ENCODE peak calls at places on chromosomes 16 and 17, in ten cellular contexts. Y is WTC11; R is stimulated activated CD8-positive, alpha-beta memory T cell treated with anti-CD3 and anti-CD28 coated beads, Interleukin-2, amount 100 ng/mL, for 48 hours; L is MV-4-11; D is cardiac fibroblast; V is left kidney; B is activated T-helper 9 cell treated with anti-CD3 and anti-CD28 coated beads, Interleukin-2, amount 50 U/mL, for 16 hours; O is activated naive CD8-positive, alpha-beta T cell treated with anti-CD3 and anti-CD28 coated beads, Interleukin-2, amount 50 U/mL, for 24 hours; F is NCI-H1105; X is body of pancreas. I is an unnamed sample.

GRCh38 chr17:53353919-53354351 is 468.8 kb upstream of the KIF2B start:
- DNase-seq in V (no peak), R (no peak), Y (no peak), D (no peak), F (peak; percentile 38), X (peak; percentile 27), L (no peak), O (no peak), B (no peak), I (no peak)

GRCh38 chr17:17502741-17503565 is 6.8 kb upstream of the RASD1 start:
- DNase-seq in D (no peak), F (no peak), X (no peak), R (no peak), B (no peak), L (no peak), O (no peak), V (no peak), Y (no peak), I (no peak)

GRCh38 chr17:10683853-10684252 is 13.5 kb downstream of the SCO1 start:
- DNase-seq in Y (no peak), L (peak; percentile 15), O (no peak), B (no peak), R (no peak), V (peak; percentile 44), F (no peak), X (no peak), D (peak; percentile 68), I (no peak)

GRCh38 chr16:10992797-10993196 is 48.4 kb downstream of the CLEC16A start:
- DNase-seq in F (no peak), B (no peak), R (peak; percentile 27), O (peak; percentile 65), X (no peak), D (peak; percentile 85), V (no peak), Y (no peak), L (peak; percentile 51), I (peak; percentile 31)

GRCh38 chr16:74168445-74168844 is 128.2 kb upstream of the PSMD7 start:
- DNase-seq in V (no peak), R (no peak), B (no peak), D (no peak), Y (no peak), F (no peak), X (no peak), O (no peak), L (no peak), I (no peak)

GRCh38 chr17:36936455-36936934 is 780 bp upstream of the LHX1 start:
- DNase-seq in O (no peak), F (peak; percentile 31), X (no peak), V (peak; percentile 95), B (no peak), Y (peak; percentile 84), D (no peak), L (no peak), R (no peak), I (no peak)

GRCh38 chr16:73206306-73206705 is 158.4 kb upstream of the ZFHX3 start:
- DNase-seq in O (no peak), L (no peak), X (no peak), B (no peak), V (no peak), Y (no peak), R (no peak), F (no peak), D (no peak), I (no peak)

GRCh38 chr16:84184775-84185174 is 2.1 kb downstream of the TAF1C start:
- DNase-seq in B (no peak), X (no peak), L (no peak), R (no peak), F (no peak), O (no peak), Y (no peak), V (no peak), D (no peak), I (no peak)

GRCh38 chr16:56190903-56191806 is at the start of gene GNAO1:
- DNase-seq in D (peak; percentile 50), F (peak; percentile 86), R (peak; percentile 52), V (peak; percentile 90), X (peak; percentile 52), O (peak; percentile 62), Y (peak; percentile 71), B (peak; percentile 69), L (no peak), I (peak; percentile 77)